ENCODE peak calls at places on chromosomes 4 and X, in six cellular contexts. M, C, E, K, O and B are unnamed samples.

GRCh38 chrX:104469771-104470170 is 96.2 kb upstream of the IL1RAPL2 start:
- DNase-seq in M (no peak), C (no peak), E (no peak), K (no peak), O (no peak), B (no peak)

GRCh38 chrX:74178536-74178935 is 125.4 kb upstream of the ZCCHC13 start:
- DNase-seq in M (no peak), C (no peak), E (no peak), K (no peak), O (no peak), B (no peak)

GRCh38 chr4:147492761-147493160 is 11.9 kb downstream of the EDNRA start:
- DNase-seq in M (peak), C (peak), E (peak), K (peak), O (peak), B (no peak)

GRCh38 chr4:156190606-156191005 is 236.9 kb upstream of the CTSO start:
- DNase-seq in M (peak), C (no peak), E (peak), K (no peak), O (peak), B (no peak)

GRCh38 chr4:700587-701264 is 4.9 kb upstream of the PCGF3 start:
- DNase-seq in M (peak), C (no peak), E (no peak), K (no peak), O (no peak), B (no peak)

GRCh38 chrX:24874604-24875247 is 141.0 kb downstream of the ARX start:
- DNase-seq in M (no peak), C (no peak), E (no peak), K (no peak), O (no peak), B (no peak)

GRCh38 chr4:168528131-168528949 is 31.5 kb downstream of the PALLD start:
- DNase-seq in M (no peak), C (no peak), E (peak), K (no peak), O (no peak), B (no peak)

GRCh38 chr4:159685406-159686092 is 582.7 kb downstream of the RAPGEF2 start:
- DNase-seq in M (no peak), C (no peak), E (no peak), K (no peak), O (no peak), B (no peak)

GRCh38 chrX:103063191-103063845 is 653 bp downstream of the BEX1 start:
- DNase-seq in M (peak), C (no peak), E (peak), K (no peak), O (no peak), B (no peak)

GRCh38 chr4:7890635-7891393 is 48.8 kb downstream of the AFAP1 start:
- DNase-seq in M (peak), C (no peak), E (peak), K (no peak), O (no peak), B (no peak)

GRCh38 chr4:128820631-128821119 is 11.2 kb downstream of the JADE1 start:
- DNase-seq in M (no peak), C (no peak), E (no peak), K (no peak), O (no peak), B (no peak)

GRCh38 chr4:110621839-110622751 is 782 bp downstream of the PITX2 start:
- DNase-seq in M (peak), C (no peak), E (peak), K (no peak), O (no peak), B (no peak)

GRCh38 chr4:158798062-158798461 is 29.2 kb downstream of the FNIP2 start:
- DNase-seq in M (no peak), C (no peak), E (no peak), K (no peak), O (no peak), B (no peak)

GRCh38 chr4:65287071-65287470 is 383.2 kb downstream of the EPHA5 start:
- DNase-seq in M (no peak), C (no peak), E (no peak), K (no peak), O (no peak), B (no peak)

GRCh38 chr4:130043796-130044195 is 947.8 kb downstream of the C4orf33 start:
- DNase-seq in M (no peak), C (no peak), E (peak), K (no peak), O (no peak), B (no peak)

GRCh38 chr4:106971586-106971985 is 64.5 kb downstream of the DKK2 start:
- DNase-seq in M (no peak), C (no peak), E (no peak), K (no peak), O (no peak), B (no peak)

GRCh38 chrX:124328765-124329164 is 3.7 kb upstream of the TEX13D start:
- DNase-seq in M (no peak), C (no peak), E (peak), K (no peak), O (no peak), B (no peak)

GRCh38 chr4:12723849-12724447 is 760.2 kb downstream of the RAB28 start:
- DNase-seq in M (no peak), C (no peak), E (no peak), K (no peak), O (no peak), B (no peak)

GRCh38 chr4:15756361-15756861 is 21.7 kb upstream of the CD38 start:
- DNase-seq in M (peak), C (no peak), E (peak), K (no peak), O (no peak), B (no peak)

GRCh38 chrX:146831994-146832393 is 17.4 kb upstream of the CXorf51A start:
- DNase-seq in M (no peak), C (no peak), E (no peak), K (no peak), O (no peak), B (no peak)

GRCh38 chrX:84064164-84064563 is 123.8 kb downstream of the RPS6KA6 start:
- DNase-seq in M (peak), C (no peak), E (peak), K (no peak), O (no peak), B (no peak)

GRCh38 chr4:151202851-151203455 is 74.0 kb upstream of the PRSS48 start:
- DNase-seq in M (no peak), C (no peak), E (peak), K (no peak), O (no peak), B (no peak)

GRCh38 chr4:84887824-84888223 is 78.7 kb downstream of the WDFY3 start:
- DNase-seq in M (peak), C (no peak), E (peak), K (no peak), O (no peak), B (no peak)

GRCh38 chr4:122218762-122219161 is 66.6 kb downstream of the BLTP1 start:
- DNase-seq in M (peak), C (no peak), E (peak), K (no peak), O (no peak), B (no peak)
- TF ChIP-seq CTCF in M (peak), C (no peak), E (peak), K (peak), O (peak), B (peak)

DNA sequence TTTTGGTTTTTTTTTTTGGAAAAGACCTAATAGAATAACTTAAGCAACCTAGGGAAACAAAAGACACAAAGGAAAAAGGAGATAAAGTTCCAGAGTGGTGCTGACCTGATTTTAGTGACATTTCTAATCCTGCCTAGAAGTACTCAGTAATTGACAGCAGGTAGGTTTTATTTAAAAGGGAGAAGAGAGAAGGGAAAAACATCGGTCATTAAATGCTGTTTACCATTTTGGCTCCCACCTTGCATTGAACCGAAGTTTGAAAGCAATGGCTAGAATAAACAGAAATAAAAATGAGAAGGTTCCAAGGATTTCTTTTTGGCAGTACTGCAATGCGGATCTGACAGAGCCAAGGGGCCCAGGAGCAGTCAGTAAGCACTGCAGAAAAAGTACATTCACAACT is 115.8 kb upstream of the MAOA start:
- DNase-seq in M (no peak), C (no peak), E (no peak), K (no peak), O (no peak), B (no peak)
- TF ChIP-seq CTCF in M (no peak), C (no peak), E (no peak), K (no peak), O (no peak), B (no peak)

GRCh38 chr4:4726051-4726450 is 133.4 kb upstream of the MSX1 start:
- DNase-seq in M (no peak), C (no peak), E (no peak), K (no peak), O (no peak), B (peak)
- TF ChIP-seq CTCF in M (peak), C (peak), E (peak), K (no peak), O (peak), B (no peak)

GRCh38 chrX:3075959-3076358 is 34.7 kb downstream of the ARSF start:
- DNase-seq in M (no peak), C (no peak), E (no peak), K (no peak), O (no peak), B (no peak)

DNA sequence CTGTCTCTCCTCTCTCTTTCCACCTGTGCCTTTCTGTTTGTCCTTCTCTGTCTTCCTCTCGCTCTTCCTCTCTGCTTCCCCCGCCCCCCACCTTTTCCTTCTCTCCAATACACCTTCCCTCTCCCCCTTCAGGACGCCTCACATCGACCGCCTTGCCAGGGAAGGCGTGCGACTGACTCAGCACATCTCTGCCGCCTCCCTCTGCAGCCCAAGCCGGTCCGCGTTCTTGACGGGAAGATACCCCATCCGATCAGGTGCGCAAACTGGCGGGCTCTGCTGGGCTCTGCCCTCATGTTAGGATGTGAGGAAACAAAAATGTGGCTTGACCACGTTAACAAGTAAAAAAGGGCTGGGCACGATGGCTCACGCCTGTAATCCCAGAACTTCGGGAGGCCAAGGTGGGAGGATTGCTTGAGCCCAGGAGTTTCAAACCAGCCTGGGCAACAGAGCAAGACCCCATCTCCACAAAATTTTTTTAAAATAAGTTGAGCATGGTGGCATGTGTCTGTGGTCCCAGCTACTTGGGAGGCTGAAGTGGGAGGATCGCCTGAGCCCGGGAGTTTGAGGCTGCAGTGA is 35.2 kb downstream of the ARSF start:
- DNase-seq in M (no peak), C (no peak), E (no peak), K (no peak), O (no peak), B (no peak)
- TF ChIP-seq CTCF in M (no peak), C (no peak), E (no peak), K (no peak), O (no peak), B (no peak)

GRCh38 chrX:83008415-83008814 is 499.7 kb upstream of the POU3F4 start:
- DNase-seq in M (no peak), C (no peak), E (peak), K (no peak), O (no peak), B (no peak)
- TF ChIP-seq CTCF in M (peak), C (no peak), E (peak), K (no peak), O (peak), B (no peak)